ENCODE peak calls at places on chromosomes 1 and 21, in five cellular contexts. W is Peyer's patch, V is fibroblast of lung, Q is tibial artery, B is DND-41. C is an unnamed sample. For H3K4me1, the result is how much of the 10 kb centered on the place peaks cover.

GRCh38 chr1:240350910-240351331 is 259.2 kb downstream of the FMN2 start:
- DNase-seq in W (no peak), V (no peak), Q (no peak), B (no peak), C (no peak)

GRCh38 chr1:237041795-237042466 is at the start of gene RYR2:
- DNase-seq in W (no peak), V (peak), Q (peak), B (no peak), C (no peak)

GRCh38 chr1:7117599-7118281 is 332.5 kb downstream of the CAMTA1 start:
- DNase-seq in W (no peak), V (peak), Q (peak), B (no peak), C (no peak)

GRCh38 chr1:180458807-180459206 is 43.6 kb downstream of the ACBD6 start:
- DNase-seq in W (no peak), V (no peak), Q (no peak), B (no peak), C (no peak)

GRCh38 chr1:36408479-36408878 is 10.8 kb upstream of the LSM10 start:
- DNase-seq in W (no peak), V (peak), Q (no peak), B (no peak), C (no peak)

GRCh38 chr21:36847189-36847588 is 119.3 kb downstream of the HLCS start:
- DNase-seq in W (no peak), V (peak), Q (no peak), B (no peak), C (no peak)

GRCh38 chr1:183291802-183292515 is 105.9 kb downstream of the LAMC2 start:
- DNase-seq in W (no peak), V (peak), Q (no peak), B (no peak), C (no peak)

GRCh38 chr1:117686907-117687306 is 81.1 kb downstream of the TENT5C start:
- DNase-seq in W (no peak), V (peak), Q (no peak), B (no peak), C (no peak)

GRCh38 chr1:16204634-16205332 is 7.7 kb downstream of the ARHGEF19 start:
- DNase-seq in W (peak), V (no peak), Q (no peak), B (peak), C (peak)

GRCh38 chr1:91744973-91745648 is 140.8 kb downstream of the TGFBR3 start:
- DNase-seq in W (no peak), V (peak), Q (peak), B (no peak), C (no peak)

GRCh38 chr21:35436899-35437298 is 387.8 kb upstream of the RUNX1 start:
- DNase-seq in W (no peak), V (no peak), Q (no peak), B (no peak), C (no peak)

DNA sequence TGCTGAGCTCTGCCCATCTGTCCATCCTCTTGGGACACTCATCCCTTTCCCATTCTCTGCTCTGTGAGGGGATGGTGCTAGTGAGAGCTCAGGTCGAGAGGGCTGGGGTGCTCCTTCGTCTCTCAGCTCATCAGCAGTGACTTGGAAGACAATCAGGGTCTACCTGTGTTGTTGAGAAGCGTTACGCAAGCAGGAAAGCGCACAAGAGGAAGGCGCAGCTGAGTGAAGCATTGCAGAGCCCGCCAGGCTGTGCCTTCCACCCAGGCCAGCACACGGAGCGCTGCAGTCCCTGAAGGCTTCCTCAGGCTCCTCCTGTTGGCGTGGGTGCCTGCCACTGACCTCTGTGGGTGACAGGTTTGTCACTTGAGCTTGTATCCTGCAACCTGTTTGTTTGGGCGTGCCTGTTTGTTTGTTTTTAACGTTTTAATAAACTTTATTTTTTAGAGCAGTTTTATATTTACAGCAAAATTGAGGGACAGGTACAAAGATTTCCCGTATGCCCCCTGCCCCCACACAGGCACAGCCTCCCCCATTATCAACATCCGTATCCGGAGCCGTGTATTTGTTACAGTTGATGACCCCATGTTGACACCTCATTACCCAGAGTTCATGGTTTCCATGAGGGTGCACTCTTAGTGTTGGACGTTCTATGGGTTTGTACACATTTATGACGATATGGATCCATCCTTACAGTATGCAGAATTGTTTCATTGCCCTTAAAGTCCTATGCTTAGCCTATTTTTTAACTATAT is 36.7 kb downstream of the ADARB1 start:
- DNase-seq in W (no peak), V (no peak), Q (no peak), B (no peak), C (no peak)
- H3K4me1 ChIP-seq in W (under half), V (under half), Q (half or more), B (under half), C (under half)

GRCh38 chr1:20329793-20330542 is 39.3 kb downstream of the VWA5B1 start:
- DNase-seq in W (no peak), V (no peak), Q (no peak), B (no peak), C (no peak)
- TF ChIP-seq CTCF in W (no peak), V (peak), Q (no peak), B (peak), C (no peak)

DNA sequence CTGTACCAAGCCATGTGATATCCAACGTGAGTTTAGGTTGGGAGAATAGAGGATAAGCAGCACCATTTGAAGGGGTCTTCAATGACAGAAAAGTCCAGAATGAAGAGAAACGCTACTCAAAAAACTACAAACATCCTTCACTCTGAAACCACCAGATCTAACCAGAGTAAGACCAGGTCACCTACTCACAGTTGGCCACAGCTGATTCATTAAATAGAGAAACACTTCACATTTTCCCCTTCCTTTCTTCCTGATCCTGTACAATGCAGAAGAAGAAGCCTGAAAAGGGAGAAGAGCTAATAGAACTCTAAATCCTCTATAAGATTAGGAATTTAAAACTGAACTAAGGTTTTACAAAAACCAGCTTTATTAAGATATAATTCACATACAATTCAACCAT is 19.4 kb upstream of the SETDB1 start:
- DNase-seq in W (no peak), V (no peak), Q (no peak), B (no peak), C (no peak)
- H3K27ac ChIP-seq in W (no peak), V (no peak), Q (no peak), B (no peak), C (no peak)

DNA sequence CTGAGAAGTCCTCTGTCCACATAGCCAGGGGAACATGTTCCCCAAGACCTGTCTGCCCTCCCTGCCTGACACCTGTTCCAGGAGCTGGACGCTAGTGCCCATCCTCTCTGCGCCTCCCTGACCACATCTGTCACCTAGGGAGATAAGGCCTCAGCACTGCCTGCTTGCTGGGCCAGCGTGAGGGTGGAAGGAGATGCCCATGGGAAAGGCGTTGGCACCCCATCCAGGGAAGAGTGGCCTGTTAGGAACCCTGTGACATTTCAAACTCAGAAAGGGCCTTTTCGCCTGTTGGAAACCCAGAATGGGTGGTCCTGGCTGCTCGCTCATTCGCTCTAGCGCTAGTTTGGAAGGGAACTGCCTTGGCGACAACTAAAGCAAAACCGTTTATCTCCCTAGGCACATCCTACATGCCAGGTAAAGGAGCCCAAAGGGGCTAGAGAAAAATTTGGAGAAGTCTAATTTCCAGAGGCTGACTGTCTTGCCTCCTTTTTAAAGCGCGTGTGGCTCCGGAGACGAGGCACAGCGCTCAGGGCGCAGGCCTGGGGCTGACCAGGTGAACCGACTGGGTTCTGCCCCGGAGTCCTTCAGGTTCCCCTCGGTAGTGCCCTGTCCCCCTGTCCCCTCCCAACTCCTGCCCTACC is 410 bp downstream of the ACTA1 start:
- DNase-seq in W (no peak), V (no peak), Q (no peak), B (no peak), C (no peak)
- H3K4me1 ChIP-seq in W (under half), V (under half), Q (under half), B (under half), C (under half)

GRCh38 chr1:197003132-197003531 is 25.8 kb downstream of the CFHR5 start:
- DNase-seq in W (no peak), V (no peak), Q (no peak), B (no peak), C (no peak)

GRCh38 chr1:197001828-197002227 is 24.5 kb downstream of the CFHR5 start:
- DNase-seq in W (no peak), V (no peak), Q (no peak), B (no peak), C (no peak)

GRCh38 chr1:196997428-196997827 is 20.1 kb downstream of the CFHR5 start:
- DNase-seq in W (no peak), V (peak), Q (no peak), B (no peak), C (no peak)
- TF ChIP-seq CTCF in W (no peak), V (no peak), Q (no peak), B (no peak), C (no peak)

C was measured in CD8-positive, alpha-beta T cell.